ENCODE peak calls at places on chromosomes 3 and 15, in six cellular contexts. One of them, this sample, is unnamed.

GRCh38 chr15:73183071-73183470 is 130.8 kb downstream of the NEO1 start:
- DNase-seq in OCI-LY7: no peak
- DNase-seq in A673: no peak
- DNase-seq in pancreas: no peak
- DNase-seq in cardiac fibroblast: no peak
- DNase-seq in left ventricle myocardium inferior: no peak
- DNase-seq in this sample: no peak

GRCh38 chr15:73794501-73795133 is 41.5 kb upstream of the INSYN1 start:
- DNase-seq in OCI-LY7: no peak
- DNase-seq in A673: peak; percentile 26
- DNase-seq in pancreas: no peak
- DNase-seq in cardiac fibroblast: peak; percentile 31
- DNase-seq in left ventricle myocardium inferior: no peak
- DNase-seq in this sample: peak; percentile 48

GRCh38 chr3:195908439-195909293 is at the start of gene TNK2:
- DNase-seq in OCI-LY7: peak; percentile 60
- DNase-seq in A673: no peak
- DNase-seq in pancreas: peak; percentile 77
- DNase-seq in cardiac fibroblast: no peak
- DNase-seq in left ventricle myocardium inferior: no peak
- DNase-seq in this sample: no peak

GRCh38 chr3:89179355-89179997 is 72.1 kb downstream of the EPHA3 start:
- DNase-seq in OCI-LY7: no peak
- DNase-seq in A673: peak; percentile 87
- DNase-seq in pancreas: no peak
- DNase-seq in cardiac fibroblast: no peak
- DNase-seq in left ventricle myocardium inferior: no peak
- DNase-seq in this sample: no peak

GRCh38 chr3:128466840-128467541 is at the start of gene DNAJB8:
- DNase-seq in OCI-LY7: no peak
- DNase-seq in A673: no peak
- DNase-seq in pancreas: no peak
- DNase-seq in cardiac fibroblast: no peak
- DNase-seq in left ventricle myocardium inferior: no peak
- DNase-seq in this sample: no peak

GRCh38 chr3:156825795-156826143 is 384 bp upstream of the LEKR1 start:
- DNase-seq in OCI-LY7: no peak
- DNase-seq in A673: no peak
- DNase-seq in pancreas: no peak
- DNase-seq in cardiac fibroblast: no peak
- DNase-seq in left ventricle myocardium inferior: no peak
- DNase-seq in this sample: no peak

GRCh38 chr3:117350386-117350785 is 640.8 kb downstream of the TUSC7 start:
- DNase-seq in OCI-LY7: no peak
- DNase-seq in A673: peak; percentile 25
- DNase-seq in pancreas: no peak
- DNase-seq in cardiac fibroblast: no peak
- DNase-seq in left ventricle myocardium inferior: no peak
- DNase-seq in this sample: no peak

GRCh38 chr3:31305324-31305723 is 227.4 kb upstream of the STT3B start:
- DNase-seq in OCI-LY7: no peak
- DNase-seq in A673: no peak
- DNase-seq in pancreas: no peak
- DNase-seq in cardiac fibroblast: no peak
- DNase-seq in left ventricle myocardium inferior: no peak
- DNase-seq in this sample: no peak

GRCh38 chr3:66483006-66483928 is 17.6 kb downstream of the LRIG1 start:
- DNase-seq in OCI-LY7: peak; percentile 58
- DNase-seq in A673: no peak
- DNase-seq in pancreas: peak; percentile 75
- DNase-seq in cardiac fibroblast: peak; percentile 59
- DNase-seq in left ventricle myocardium inferior: peak; percentile 81
- DNase-seq in this sample: no peak

GRCh38 chr15:77376770-77377169 is 43.1 kb downstream of the PEAK1 start:
- DNase-seq in OCI-LY7: no peak
- DNase-seq in A673: no peak
- DNase-seq in pancreas: no peak
- DNase-seq in cardiac fibroblast: no peak
- DNase-seq in left ventricle myocardium inferior: no peak
- DNase-seq in this sample: no peak

GRCh38 chr3:3027976-3028567 is 82.1 kb downstream of the IL5RA start:
- DNase-seq in OCI-LY7: no peak
- DNase-seq in A673: no peak
- DNase-seq in pancreas: no peak
- DNase-seq in cardiac fibroblast: no peak
- DNase-seq in left ventricle myocardium inferior: no peak
- DNase-seq in this sample: no peak

GRCh38 chr15:80042568-80042967 is 16.9 kb upstream of the ZFAND6 start:
- DNase-seq in OCI-LY7: no peak
- DNase-seq in A673: no peak
- DNase-seq in pancreas: no peak
- DNase-seq in cardiac fibroblast: no peak
- DNase-seq in left ventricle myocardium inferior: no peak
- DNase-seq in this sample: no peak

GRCh38 chr15:33985287-33985686 is 17.0 kb downstream of the CHRM5 start:
- DNase-seq in OCI-LY7: no peak
- DNase-seq in A673: peak; percentile 10
- DNase-seq in pancreas: no peak
- DNase-seq in cardiac fibroblast: peak; percentile 80
- DNase-seq in left ventricle myocardium inferior: no peak
- DNase-seq in this sample: peak; percentile 67

GRCh38 chr3:5232570-5232969 is 45.1 kb downstream of the EDEM1 start:
- DNase-seq in OCI-LY7: peak; percentile 35
- DNase-seq in A673: no peak
- DNase-seq in pancreas: no peak
- DNase-seq in cardiac fibroblast: no peak
- DNase-seq in left ventricle myocardium inferior: no peak
- DNase-seq in this sample: no peak

GRCh38 chr3:156098437-156099035 is 21.8 kb upstream of the KCNAB1 start:
- DNase-seq in OCI-LY7: peak; percentile 2
- DNase-seq in A673: no peak
- DNase-seq in pancreas: no peak
- DNase-seq in cardiac fibroblast: no peak
- DNase-seq in left ventricle myocardium inferior: no peak
- DNase-seq in this sample: no peak

GRCh38 chr3:139718415-139718814 is 40.6 kb upstream of the NMNAT3 start:
- DNase-seq in OCI-LY7: no peak
- DNase-seq in A673: peak; percentile 61
- DNase-seq in pancreas: peak; percentile 56
- DNase-seq in cardiac fibroblast: peak; percentile 53
- DNase-seq in left ventricle myocardium inferior: peak; percentile 44
- DNase-seq in this sample: no peak

GRCh38 chr3:49699281-49699723 is 9.9 kb downstream of the RNF123 start:
- DNase-seq in OCI-LY7: no peak
- DNase-seq in A673: no peak
- DNase-seq in pancreas: no peak
- DNase-seq in cardiac fibroblast: peak; percentile 56
- DNase-seq in left ventricle myocardium inferior: no peak
- DNase-seq in this sample: no peak

GRCh38 chr3:49701388-49702077 is 12.2 kb downstream of the RNF123 start:
- DNase-seq in OCI-LY7: peak; percentile 27
- DNase-seq in A673: no peak
- DNase-seq in pancreas: no peak
- DNase-seq in cardiac fibroblast: no peak
- DNase-seq in left ventricle myocardium inferior: no peak
- DNase-seq in this sample: no peak

GRCh38 chr3:49700014-49700413 is 10.7 kb downstream of the RNF123 start:
- DNase-seq in OCI-LY7: no peak
- DNase-seq in A673: no peak
- DNase-seq in pancreas: no peak
- DNase-seq in cardiac fibroblast: no peak
- DNase-seq in left ventricle myocardium inferior: no peak
- DNase-seq in this sample: no peak

GRCh38 chr3:49702672-49703071 is 13.3 kb downstream of the RNF123 start:
- DNase-seq in OCI-LY7: no peak
- DNase-seq in A673: no peak
- DNase-seq in pancreas: no peak
- DNase-seq in cardiac fibroblast: no peak
- DNase-seq in left ventricle myocardium inferior: no peak
- DNase-seq in this sample: no peak

GRCh38 chr3:49700453-49701128 is 11.2 kb downstream of the RNF123 start:
- DNase-seq in OCI-LY7: no peak
- DNase-seq in A673: no peak
- DNase-seq in pancreas: no peak
- DNase-seq in cardiac fibroblast: no peak
- DNase-seq in left ventricle myocardium inferior: no peak
- DNase-seq in this sample: no peak
- TF ChIP-seq CTCF in OCI-LY7: peak; percentile 51
- TF ChIP-seq CTCF in A673: no peak
- TF ChIP-seq CTCF in pancreas: no peak
- TF ChIP-seq CTCF in cardiac fibroblast: peak; percentile 9
- TF ChIP-seq CTCF in left ventricle myocardium inferior: no peak
- TF ChIP-seq CTCF in this sample: peak; percentile 39

GRCh38 chr3:126572343-126572742 is 13.6 kb upstream of the C3orf22 start:
- DNase-seq in OCI-LY7: no peak
- DNase-seq in A673: no peak
- DNase-seq in pancreas: no peak
- DNase-seq in cardiac fibroblast: no peak
- DNase-seq in left ventricle myocardium inferior: no peak
- DNase-seq in this sample: no peak

GRCh38 chr3:126568776-126569342 is 10.1 kb upstream of the C3orf22 start:
- DNase-seq in OCI-LY7: no peak
- DNase-seq in A673: no peak
- DNase-seq in pancreas: no peak
- DNase-seq in cardiac fibroblast: no peak
- DNase-seq in left ventricle myocardium inferior: no peak
- DNase-seq in this sample: no peak

GRCh38 chr3:126571078-126571477 is 12.3 kb upstream of the C3orf22 start:
- DNase-seq in OCI-LY7: no peak
- DNase-seq in A673: no peak
- DNase-seq in pancreas: no peak
- DNase-seq in cardiac fibroblast: no peak
- DNase-seq in left ventricle myocardium inferior: no peak
- DNase-seq in this sample: no peak

GRCh38 chr3:126569390-126569975 is 10.8 kb upstream of the C3orf22 start:
- DNase-seq in OCI-LY7: no peak
- DNase-seq in A673: no peak
- DNase-seq in pancreas: no peak
- DNase-seq in cardiac fibroblast: no peak
- DNase-seq in left ventricle myocardium inferior: no peak
- DNase-seq in this sample: no peak

GRCh38 chr3:126570103-126570541 is 11.4 kb upstream of the C3orf22 start:
- DNase-seq in OCI-LY7: no peak
- DNase-seq in A673: no peak
- DNase-seq in pancreas: no peak
- DNase-seq in cardiac fibroblast: no peak
- DNase-seq in left ventricle myocardium inferior: no peak
- DNase-seq in this sample: no peak
- TF ChIP-seq CTCF in OCI-LY7: no peak
- TF ChIP-seq CTCF in A673: no peak
- TF ChIP-seq CTCF in pancreas: no peak
- TF ChIP-seq CTCF in cardiac fibroblast: peak; percentile 2
- TF ChIP-seq CTCF in left ventricle myocardium inferior: no peak
- TF ChIP-seq CTCF in this sample: peak; percentile 26

DNA sequence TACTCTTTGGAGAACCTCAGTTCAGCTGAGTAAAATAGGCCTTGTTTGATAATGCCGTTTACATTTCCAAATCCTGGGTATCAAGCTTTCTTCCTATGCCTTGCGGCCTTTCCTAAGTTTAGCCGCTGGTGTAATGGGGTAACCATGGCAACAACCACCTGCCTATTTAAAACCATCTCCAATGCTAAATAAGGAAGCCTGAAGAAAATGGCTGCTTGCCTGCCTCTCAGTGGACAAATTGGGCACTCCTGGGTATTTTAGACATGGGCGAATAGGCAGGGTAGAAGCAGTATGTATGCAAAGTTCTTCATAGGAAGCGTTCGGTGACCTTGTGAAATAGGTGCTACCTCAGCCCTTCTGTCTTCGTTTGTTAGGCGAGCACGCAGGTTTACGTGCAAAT is 122.7 kb downstream of the DGKG start:
- DNase-seq in OCI-LY7: no peak
- DNase-seq in A673: peak; percentile 64
- DNase-seq in pancreas: no peak
- DNase-seq in cardiac fibroblast: no peak
- DNase-seq in left ventricle myocardium inferior: no peak
- DNase-seq in this sample: no peak
- TF ChIP-seq CTCF in OCI-LY7: peak; percentile 25
- TF ChIP-seq CTCF in A673: peak; percentile 36
- TF ChIP-seq CTCF in pancreas: no peak
- TF ChIP-seq CTCF in cardiac fibroblast: no peak
- TF ChIP-seq CTCF in left ventricle myocardium inferior: peak; percentile 37
- TF ChIP-seq CTCF in this sample: peak; percentile 30

DNA sequence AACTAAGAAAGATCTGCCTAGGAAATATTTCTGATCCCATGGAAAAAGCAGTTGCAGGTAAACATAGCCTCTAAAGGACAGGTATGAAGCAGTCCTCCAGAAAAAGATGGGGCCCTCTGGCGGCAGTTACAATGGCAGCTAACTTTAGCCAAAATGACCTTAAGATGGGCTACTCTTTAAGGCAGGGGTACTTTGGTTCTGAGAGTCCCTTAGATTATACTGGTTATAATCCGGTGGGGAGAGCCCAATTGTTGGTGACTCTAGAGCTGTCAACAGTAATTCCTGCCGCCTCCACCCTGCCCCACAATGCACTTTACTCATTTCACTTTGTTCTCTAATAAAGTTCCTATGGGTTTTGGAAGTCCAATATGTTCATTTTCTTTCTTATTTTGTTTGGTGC is 412.8 kb upstream of the WNT5A start:
- DNase-seq in OCI-LY7: peak; percentile 42
- DNase-seq in A673: no peak
- DNase-seq in pancreas: peak; percentile 59
- DNase-seq in cardiac fibroblast: no peak
- DNase-seq in left ventricle myocardium inferior: no peak
- DNase-seq in this sample: no peak
- TF ChIP-seq CTCF in OCI-LY7: peak; percentile 83
- TF ChIP-seq CTCF in A673: no peak
- TF ChIP-seq CTCF in pancreas: no peak
- TF ChIP-seq CTCF in cardiac fibroblast: peak; percentile 6
- TF ChIP-seq CTCF in left ventricle myocardium inferior: no peak
- TF ChIP-seq CTCF in this sample: peak; percentile 45

This sample was measured in HFFc6.